ENCODE peak calls at places on chromosomes 3 and 15, in nine cellular contexts. U is iPS DF 19.7; E is NCI-H460; W is CD8-positive, alpha-beta memory T cell; R is HEK293T; B is NCI-H1092; Y is prostate gland; Q is hepatic stellate cell; G is HTR-8/SVneo. F is an unnamed sample.

GRCh38 chr15:29376580-29376979 is 107.0 kb upstream of the NSMCE3 start:
- DNase-seq in G (no peak), Q (no peak), B (no peak), E (no peak), Y (no peak), W (no peak), U (no peak), R (no peak), F (no peak)

GRCh38 chr3:56205406-56205805 is 262.9 kb downstream of the ERC2 start:
- DNase-seq in B (no peak), Y (no peak), G (no peak), R (no peak), E (no peak), U (no peak), W (no peak), Q (no peak), F (no peak)

GRCh38 chr15:52230073-52230472 is 38.9 kb upstream of the GNB5 start:
- DNase-seq in W (no peak), Q (no peak), Y (no peak), R (no peak), B (no peak), G (no peak), E (no peak), U (no peak), F (no peak)

GRCh38 chr3:28844688-28845324 is 436.1 kb upstream of the RBMS3 start:
- DNase-seq in B (no peak), R (no peak), Y (no peak), E (no peak), Q (no peak), U (no peak), G (no peak), W (no peak), F (no peak)

GRCh38 chr15:99844150-99844549 is 110.9 kb upstream of the LYSMD4 start:
- DNase-seq in E (no peak), W (no peak), Q (no peak), B (no peak), Y (no peak), U (no peak), G (no peak), R (no peak), F (no peak)

GRCh38 chr3:71695000-71695482 is 30.2 kb downstream of the EIF4E3 start:
- DNase-seq in G (no peak), W (no peak), R (no peak), E (no peak), U (no peak), Y (no peak), Q (no peak), B (no peak), F (no peak)

GRCh38 chr3:128408693-128409620 is 57.7 kb downstream of the DNAJB8 start:
- DNase-seq in B (peak), Q (no peak), U (no peak), G (no peak), Y (no peak), E (no peak), W (no peak), R (no peak), F (no peak)

GRCh38 chr3:51709004-51709420 is 2.1 kb downstream of the GRM2 start:
- DNase-seq in G (no peak), B (no peak), U (no peak), W (no peak), E (no peak), R (no peak), Y (no peak), Q (no peak), F (no peak)

GRCh38 chr3:11165457-11165856 is 11.2 kb downstream of the HRH1 start:
- DNase-seq in Y (no peak), U (no peak), W (no peak), Q (no peak), R (no peak), E (no peak), B (no peak), G (no peak), F (no peak)

GRCh38 chr3:64300790-64301423 is 75.6 kb upstream of the PRICKLE2 start:
- DNase-seq in Q (peak), E (no peak), R (no peak), Y (no peak), W (no peak), G (no peak), U (no peak), B (no peak), F (no peak)

GRCh38 chr3:42960781-42961180 is 18.3 kb upstream of the GASK1A start:
- DNase-seq in U (no peak), Q (no peak), W (no peak), R (no peak), B (no peak), Y (no peak), E (no peak), G (no peak), F (no peak)

GRCh38 chr3:161854232-161854771 is 357.7 kb downstream of the OTOL1 start:
- DNase-seq in W (no peak), G (peak), Y (no peak), E (no peak), Q (peak), R (peak), U (no peak), B (no peak), F (no peak)

GRCh38 chr3:144624656-144625055 is 653.0 kb downstream of the DIPK2A start:
- DNase-seq in B (no peak), Y (no peak), E (no peak), R (no peak), U (no peak), Q (no peak), W (no peak), G (no peak), F (no peak)

GRCh38 chr3:125715651-125716050 is 120.4 kb upstream of the OSBPL11 start:
- DNase-seq in W (no peak), U (no peak), E (no peak), R (no peak), Q (no peak), Y (no peak), B (no peak), G (no peak), F (no peak)

GRCh38 chr15:26736502-26737248 is 36.2 kb downstream of the GABRB3 start:
- DNase-seq in B (no peak), R (no peak), W (no peak), E (no peak), Y (no peak), Q (no peak), G (no peak), U (peak), F (no peak)

GRCh38 chr3:124034016-124034808 is 42.3 kb upstream of the ROPN1 start:
- DNase-seq in W (no peak), E (no peak), G (no peak), B (no peak), R (peak), Y (no peak), Q (peak), U (no peak), F (no peak)

GRCh38 chr15:66389098-66389858 is 2.6 kb downstream of the MAP2K1 start:
- DNase-seq in U (no peak), E (no peak), Y (peak), R (no peak), G (no peak), B (no peak), Q (no peak), W (no peak), F (peak)

GRCh38 chr15:32884136-32884535 is 166.3 kb downstream of the GREM1 start:
- DNase-seq in B (no peak), R (no peak), W (no peak), U (no peak), G (no peak), Q (no peak), E (no peak), Y (no peak), F (no peak)

GRCh38 chr15:89003865-89004725 is 84.2 kb upstream of the ABHD2 start:
- DNase-seq in E (no peak), Q (peak), B (no peak), U (no peak), R (peak), G (peak), W (no peak), Y (no peak), F (no peak)

GRCh38 chr3:46131884-46132478 is 76.1 kb downstream of the CCR1 start:
- DNase-seq in Y (no peak), B (no peak), U (no peak), E (no peak), Q (no peak), W (no peak), G (no peak), R (no peak), F (no peak)

GRCh38 chr3:59180006-59180405 is 130.2 kb upstream of the CFAP20DC start:
- DNase-seq in B (no peak), U (peak), Y (no peak), E (no peak), W (no peak), Q (no peak), G (no peak), R (peak), F (no peak)

GRCh38 chr3:177596248-177596821 is 399.1 kb upstream of the TBL1XR1 start:
- DNase-seq in G (no peak), Y (peak), U (no peak), Q (no peak), B (no peak), R (no peak), W (no peak), E (no peak), F (no peak)

GRCh38 chr15:39239562-39239961 is 341.3 kb upstream of the THBS1 start:
- DNase-seq in W (no peak), E (no peak), U (no peak), Q (no peak), R (no peak), G (peak), B (no peak), Y (no peak), F (no peak)

GRCh38 chr3:13708871-13709595 is 160.1 kb downstream of the FBLN2 start:
- DNase-seq in Y (no peak), R (no peak), B (no peak), U (no peak), E (no peak), G (no peak), W (no peak), Q (no peak), F (no peak)

GRCh38 chr3:109640146-109640652 is 302.9 kb upstream of the DPPA4 start:
- DNase-seq in E (no peak), G (no peak), B (no peak), Q (no peak), W (no peak), R (no peak), U (no peak), Y (no peak), F (no peak)

GRCh38 chr15:39154776-39155175 is 426.1 kb upstream of the THBS1 start:
- DNase-seq in Q (no peak), E (no peak), B (no peak), Y (no peak), W (no peak), R (no peak), G (no peak), U (no peak), F (no peak)

GRCh38 chr3:169811606-169812123 is 1.0 kb upstream of the LRRIQ4 start:
- DNase-seq in W (no peak), E (peak), U (no peak), G (no peak), Q (peak), R (peak), Y (no peak), B (no peak), F (peak)

GRCh38 chr3:81742581-81742980 is 18.9 kb downstream of the GBE1 start:
- DNase-seq in W (no peak), Q (no peak), B (no peak), G (no peak), E (no peak), U (no peak), Y (no peak), R (no peak), F (no peak)

GRCh38 chr3:4290272-4290893 is 12.8 kb upstream of the SETMAR start:
- DNase-seq in U (no peak), R (peak), W (no peak), Q (no peak), Y (no peak), G (peak), B (peak), E (peak), F (peak)

GRCh38 chr15:26628071-26628470 is 144.8 kb downstream of the GABRB3 start:
- DNase-seq in B (no peak), G (no peak), Y (peak), R (no peak), U (no peak), E (no peak), Q (no peak), W (no peak), F (no peak)

GRCh38 chr15:57356178-57356577 is 20.1 kb upstream of the CGNL1 start:
- DNase-seq in B (no peak), G (no peak), E (no peak), Q (no peak), R (no peak), W (no peak), U (no peak), Y (no peak), F (no peak)

GRCh38 chr15:42073418-42073817 is 20.9 kb downstream of the PLA2G4D start:
- DNase-seq in G (no peak), U (no peak), Y (no peak), B (no peak), R (no peak), Q (no peak), E (no peak), W (no peak), F (no peak)

GRCh38 chr3:72144773-72145505 is 360.0 kb upstream of the PROK2 start:
- DNase-seq in R (no peak), E (no peak), B (no peak), G (no peak), Q (no peak), Y (no peak), W (no peak), U (no peak), F (no peak)

GRCh38 chr15:49492834-49493233 is 69.8 kb downstream of the FGF7 start:
- DNase-seq in B (no peak), Q (no peak), U (no peak), E (no peak), W (no peak), G (no peak), Y (no peak), R (no peak), F (no peak)

GRCh38 chr3:188286087-188286513 is 132.1 kb downstream of the LPP start:
- DNase-seq in R (no peak), G (peak), E (no peak), B (no peak), U (no peak), W (no peak), Y (no peak), Q (peak), F (no peak)

GRCh38 chr3:177641206-177641605 is 443.9 kb upstream of the TBL1XR1 start:
- DNase-seq in Q (no peak), U (no peak), B (no peak), G (no peak), R (no peak), W (no peak), Y (no peak), E (no peak), F (no peak)

F was measured in immature natural killer cell.